ENCODE peak calls at places on chromosomes 1 and 21, in four cellular contexts. Y is K562, M is HepG2, R is GM12878. X is an unnamed sample.

GRCh38 chr1:8397511-8397910 is 79.6 kb downstream of the SLC45A1 start:
- DNase-seq in Y (no peak), M (no peak), R (peak), X (no peak)

GRCh38 chr21:45405819-45406762 is 1.1 kb downstream of the COL18A1 start:
- DNase-seq in Y (no peak), M (peak), R (no peak), X (no peak)

GRCh38 chr1:209863766-209864485 is 36.2 kb downstream of the UTP25 start:
- DNase-seq in Y (no peak), M (no peak), R (no peak), X (no peak)

GRCh38 chr1:207047529-207047928 is 3.5 kb downstream of the YOD1 start:
- DNase-seq in Y (no peak), M (no peak), R (no peak), X (no peak)

GRCh38 chr21:41359289-41359688 is 2.5 kb upstream of the MX2 start:
- DNase-seq in Y (no peak), M (no peak), R (no peak), X (no peak)

GRCh38 chr1:169472759-169473158 is 13.0 kb downstream of the SLC19A2 start:
- DNase-seq in Y (no peak), M (no peak), R (no peak), X (no peak)

GRCh38 chr1:172269084-172269483 is 151.4 kb upstream of the C1orf105 start:
- DNase-seq in Y (no peak), M (peak), R (no peak), X (peak)

GRCh38 chr1:119626841-119627240 is 21.2 kb downstream of the ZNF697 start:
- DNase-seq in Y (no peak), M (no peak), R (no peak), X (no peak)

GRCh38 chr1:180424848-180425457 is 77.4 kb downstream of the ACBD6 start:
- DNase-seq in Y (no peak), M (no peak), R (peak), X (no peak)

GRCh38 chr1:84996846-84997666 is at the start of gene MCOLN2:
- DNase-seq in Y (peak), M (no peak), R (no peak), X (peak)

GRCh38 chr1:62625415-62625814 is 28.1 kb downstream of the ANGPTL3 start:
- DNase-seq in Y (no peak), M (no peak), R (peak), X (no peak)

GRCh38 chr1:10530281-10530740 is 55.6 kb downstream of the PEX14 start:
- DNase-seq in Y (peak), M (no peak), R (no peak), X (no peak)

GRCh38 chr1:93619507-93620168 is 62.0 kb downstream of the BCAR3 start:
- DNase-seq in Y (no peak), M (no peak), R (no peak), X (no peak)

GRCh38 chr1:45490121-45490622 is 791 bp downstream of the TESK2 start:
- DNase-seq in Y (no peak), M (no peak), R (no peak), X (no peak)

GRCh38 chr1:165284471-165284870 is 72.0 kb downstream of the LMX1A start:
- DNase-seq in Y (no peak), M (no peak), R (no peak), X (no peak)

GRCh38 chr1:98084188-98084587 is 163.4 kb upstream of the DPYD start:
- DNase-seq in Y (no peak), M (no peak), R (no peak), X (no peak)

GRCh38 chr1:232473319-232473718 is 156.6 kb downstream of the SIPA1L2 start:
- DNase-seq in Y (no peak), M (no peak), R (no peak), X (no peak)

GRCh38 chr1:230976825-230977747 is 1.6 kb downstream of the TTC13 start:
- DNase-seq in Y (no peak), M (no peak), R (no peak), X (no peak)

GRCh38 chr1:115666702-115667101 is 24.9 kb downstream of the VANGL1 start:
- DNase-seq in Y (no peak), M (no peak), R (no peak), X (no peak)

GRCh38 chr1:13703128-13703513 is 3.1 kb downstream of the PRDM2 start:
- DNase-seq in Y (no peak), M (no peak), R (no peak), X (no peak)

GRCh38 chr21:29164330-29164942 is 34.0 kb downstream of the MAP3K7CL start:
- DNase-seq in Y (no peak), M (peak), R (no peak), X (peak)

GRCh38 chr1:21280011-21280471 is 10.2 kb downstream of the ECE1 start:
- DNase-seq in Y (no peak), M (no peak), R (no peak), X (no peak)

GRCh38 chr21:37446552-37446951 is 80.0 kb downstream of the DYRK1A start:
- DNase-seq in Y (no peak), M (no peak), R (no peak), X (no peak)

DNA sequence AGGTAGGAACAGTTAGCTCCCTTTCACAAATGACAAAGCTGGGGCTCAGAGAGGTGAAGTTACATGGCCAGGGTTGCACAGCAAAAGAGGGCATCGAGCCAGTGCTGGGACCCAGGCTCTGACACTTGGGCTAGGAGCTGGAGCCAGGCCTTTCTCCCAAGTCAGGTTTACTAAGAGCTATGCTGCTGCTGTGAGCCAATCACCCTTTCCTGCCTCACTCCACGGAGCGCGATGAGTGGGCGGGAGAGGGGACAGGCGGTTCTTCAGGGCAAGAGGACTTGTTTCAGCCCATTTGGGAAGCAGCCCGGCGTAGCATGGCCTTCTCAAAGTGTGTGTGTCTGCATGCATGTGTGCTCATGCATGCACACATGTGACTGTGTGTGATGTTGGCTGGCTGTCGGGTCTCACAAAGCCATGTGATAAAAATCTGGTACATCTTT is 10.6 kb downstream of the ID3 start:
- DNase-seq in Y (no peak), M (no peak), R (no peak), X (no peak)
- TF ChIP-seq BHLHE40 in Y (no peak), M (no peak), R (peak), X (no peak)

GRCh38 chr1:28380394-28380793 is 10.9 kb downstream of the PHACTR4 start:
- DNase-seq in Y (no peak), M (no peak), R (no peak), X (no peak)
- TF ChIP-seq CHD4 in Y (no peak), M (no peak), R (no peak), X (no peak)

DNA sequence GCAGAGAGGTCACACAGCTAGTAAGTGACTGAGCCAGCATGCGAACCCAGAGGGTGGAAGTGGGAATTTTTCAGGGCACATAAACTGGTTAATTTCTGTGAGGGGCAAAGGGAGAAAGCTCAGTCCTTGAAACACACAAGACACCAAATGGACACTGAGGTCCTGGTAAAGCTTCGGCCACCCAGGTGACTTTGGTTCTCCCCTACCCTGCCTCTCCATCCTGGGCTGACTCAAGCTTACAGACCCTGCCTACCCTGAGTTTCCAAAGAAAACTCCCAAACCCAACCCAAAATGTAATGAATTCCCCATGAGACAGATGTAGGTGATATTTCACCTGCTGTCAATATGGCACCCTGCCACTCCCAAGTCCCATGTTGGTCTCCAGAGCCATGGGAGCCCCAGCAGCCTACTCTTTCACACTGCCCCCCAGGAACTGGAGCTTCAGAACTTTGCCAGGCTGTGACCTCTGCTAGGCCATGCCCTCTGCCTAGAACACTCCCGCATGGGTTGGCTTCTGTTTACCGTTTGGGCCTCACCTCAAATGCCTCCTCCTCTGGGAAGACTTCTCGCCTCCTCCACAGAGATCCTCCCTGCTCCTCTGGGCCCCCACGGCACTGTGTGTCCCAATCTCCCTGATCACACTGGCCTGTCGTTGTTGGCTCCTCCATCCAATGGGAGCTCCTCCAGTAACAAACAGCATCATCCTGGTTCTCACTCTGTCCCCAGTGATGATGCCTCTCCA is 3.7 kb upstream of the LRP8 start:
- DNase-seq in Y (no peak), M (no peak), R (no peak), X (no peak)
- TF ChIP-seq EP300 in Y (no peak), M (no peak), R (no peak), X (no peak)

GRCh38 chr1:151294748-151295462 is 12.8 kb downstream of the ZNF687 start:
- DNase-seq in Y (no peak), M (no peak), R (no peak), X (no peak)

GRCh38 chr1:151290709-151291303 is 8.7 kb downstream of the ZNF687 start:
- DNase-seq in Y (no peak), M (no peak), R (no peak), X (no peak)

GRCh38 chr1:151289991-151290708 is 8.1 kb downstream of the ZNF687 start:
- DNase-seq in Y (no peak), M (no peak), R (no peak), X (no peak)

GRCh38 chr1:151293093-151293492 is 11.0 kb downstream of the ZNF687 start:
- DNase-seq in Y (no peak), M (no peak), R (no peak), X (no peak)

GRCh38 chr1:151292207-151293030 is 10.3 kb downstream of the ZNF687 start:
- DNase-seq in Y (no peak), M (no peak), R (no peak), X (no peak)
- TF ChIP-seq BHLHE40 in Y (no peak), M (no peak), R (no peak), X (no peak)

GRCh38 chr1:152774875-152775274 is at the start of gene LCE1F:
- DNase-seq in Y (no peak), M (peak), R (no peak), X (peak)

GRCh38 chr1:152768847-152769533 is 6.0 kb upstream of the LCE1F start:
- DNase-seq in Y (no peak), M (no peak), R (no peak), X (no peak)

GRCh38 chr1:152776361-152776760 is 1.4 kb downstream of the LCE1F start:
- DNase-seq in Y (no peak), M (no peak), R (no peak), X (no peak)

GRCh38 chr1:152770411-152770810 is 4.5 kb upstream of the LCE1F start:
- DNase-seq in Y (no peak), M (no peak), R (no peak), X (no peak)
- TF ChIP-seq CHD4 in Y (no peak), M (no peak), R (no peak), X (no peak)

GRCh38 chr1:110136911-110137310 is 13.4 kb upstream of the SLC6A17 start:
- DNase-seq in Y (no peak), M (peak), R (no peak), X (no peak)
- TF ChIP-seq EP300 in Y (no peak), M (no peak), R (no peak), X (no peak)

DNA sequence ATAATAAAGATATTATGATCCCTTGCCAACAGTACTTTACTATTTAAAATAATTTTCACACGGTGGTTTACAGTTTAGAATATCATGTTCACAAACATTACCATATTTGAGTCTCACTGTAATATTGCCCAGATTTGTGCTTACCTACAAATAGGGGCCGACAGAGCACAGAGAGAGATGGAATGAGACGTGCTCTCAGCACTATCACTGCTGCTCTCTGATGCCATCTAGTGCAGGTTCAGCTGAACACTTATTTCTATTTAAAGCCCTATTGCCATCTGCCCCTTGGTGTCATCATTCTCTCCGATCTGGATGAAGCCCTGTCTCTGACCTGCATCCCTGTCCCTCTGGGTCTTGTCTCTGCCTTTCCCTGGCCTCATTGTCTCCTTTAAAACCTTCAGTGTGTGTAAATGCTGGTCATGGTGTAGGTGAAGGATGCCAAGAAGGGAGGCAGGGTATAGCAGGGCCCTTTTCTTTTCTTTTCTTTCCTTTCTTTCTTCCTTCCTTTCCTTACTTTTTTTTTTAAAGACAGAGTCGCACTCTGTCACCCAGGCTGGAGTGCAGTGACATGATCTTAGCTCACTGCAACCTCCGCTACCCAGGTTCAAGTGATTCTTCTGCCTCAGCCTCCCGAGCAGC is 6.9 kb upstream of the GPATCH4 start:
- DNase-seq in Y (peak), M (peak), R (peak), X (peak)
- TF ChIP-seq BHLHE40 in Y (no peak), M (no peak), R (no peak), X (no peak)

DNA sequence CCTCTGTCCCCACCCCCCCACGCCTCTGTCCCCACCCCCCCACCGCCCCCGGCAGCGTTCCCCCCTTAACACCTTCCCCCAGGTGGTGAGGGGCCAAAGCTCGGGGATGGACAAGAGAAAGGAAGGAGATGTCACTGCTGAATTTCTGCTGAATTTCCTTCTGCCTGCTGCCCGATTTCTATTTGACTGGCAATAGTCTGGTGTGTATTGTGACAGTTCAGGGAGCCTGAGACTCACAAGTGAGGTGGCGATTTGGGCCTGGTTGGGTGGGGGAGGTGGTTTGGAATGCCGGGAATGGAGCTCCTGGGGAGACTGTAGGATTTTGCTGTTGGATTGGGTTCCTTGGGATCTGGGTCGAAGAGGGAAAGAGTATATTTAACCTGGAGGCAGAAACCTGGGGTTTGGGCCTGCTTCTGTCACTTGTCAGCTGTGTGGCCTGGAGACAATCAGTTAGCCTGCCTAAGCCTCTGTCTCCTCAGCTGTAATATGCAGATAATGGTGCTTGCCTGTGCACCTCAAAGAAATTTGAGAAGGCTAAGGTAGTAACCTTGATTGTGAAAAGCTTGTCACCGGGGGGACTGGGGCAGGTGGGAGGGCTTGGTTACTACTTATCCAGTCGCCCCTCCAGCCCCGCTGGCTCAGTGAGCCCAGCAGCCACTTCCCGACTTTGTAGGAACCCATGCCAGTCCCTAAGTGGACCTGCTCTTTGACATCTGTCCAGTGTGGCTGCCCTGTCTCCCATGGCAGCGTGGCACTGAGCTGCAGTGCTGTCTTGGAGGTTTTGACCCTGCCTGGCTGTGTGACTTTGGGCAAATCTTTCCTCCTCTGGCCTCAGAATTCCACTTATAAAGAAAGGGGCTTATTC is 7.7 kb upstream of the LMNA start:
- DNase-seq in Y (no peak), M (no peak), R (no peak), X (peak)
- TF ChIP-seq CHD4 in Y (no peak), M (no peak), R (no peak), X (no peak)

X was measured in A549.